ENCODE peak calls at places on chromosomes 6 and 20, in four cellular contexts. One of them, this sample, is unnamed. For H3K36me3, the result is how much of the 10 kb centered on the place peaks cover.

GRCh38 chr20:14193443-14193842 is 144.0 kb downstream of the FLRT3 start:
- DNase-seq in MM.1S: no peak
- DNase-seq in breast epithelium: no peak
- DNase-seq in CD8-positive, alpha-beta memory T cell: no peak
- DNase-seq in this sample: no peak

GRCh38 chr20:23106271-23106851 is 20.2 kb upstream of the CD93 start:
- DNase-seq in MM.1S: no peak
- DNase-seq in breast epithelium: no peak
- DNase-seq in CD8-positive, alpha-beta memory T cell: no peak
- DNase-seq in this sample: no peak

GRCh38 chr6:94052754-94053153 is 633.4 kb upstream of the EPHA7 start:
- DNase-seq in MM.1S: peak
- DNase-seq in breast epithelium: no peak
- DNase-seq in CD8-positive, alpha-beta memory T cell: no peak
- DNase-seq in this sample: no peak

GRCh38 chr6:168513766-168514165 is 72.8 kb downstream of the SMOC2 start:
- DNase-seq in MM.1S: no peak
- DNase-seq in breast epithelium: no peak
- DNase-seq in CD8-positive, alpha-beta memory T cell: no peak
- DNase-seq in this sample: no peak

GRCh38 chr6:148288566-148288965 is 54.1 kb upstream of the SASH1 start:
- DNase-seq in MM.1S: no peak
- DNase-seq in breast epithelium: no peak
- DNase-seq in CD8-positive, alpha-beta memory T cell: no peak
- DNase-seq in this sample: no peak

GRCh38 chr6:153368131-153368530 is 237.0 kb upstream of the RGS17 start:
- DNase-seq in MM.1S: no peak
- DNase-seq in breast epithelium: no peak
- DNase-seq in CD8-positive, alpha-beta memory T cell: no peak
- DNase-seq in this sample: no peak

GRCh38 chr6:47729019-47729418 is 30.6 kb downstream of the ADGRF4 start:
- DNase-seq in MM.1S: no peak
- DNase-seq in breast epithelium: no peak
- DNase-seq in CD8-positive, alpha-beta memory T cell: no peak
- DNase-seq in this sample: no peak

GRCh38 chr6:56772737-56773184 is 130.1 kb upstream of the DST start:
- DNase-seq in MM.1S: no peak
- DNase-seq in breast epithelium: no peak
- DNase-seq in CD8-positive, alpha-beta memory T cell: no peak
- DNase-seq in this sample: no peak

GRCh38 chr6:159104931-159105330 is 60.1 kb upstream of the TAGAP start:
- DNase-seq in MM.1S: no peak
- DNase-seq in breast epithelium: no peak
- DNase-seq in CD8-positive, alpha-beta memory T cell: no peak
- DNase-seq in this sample: peak

GRCh38 chr6:16712931-16713484 is 48.3 kb downstream of the ATXN1 start:
- DNase-seq in MM.1S: no peak
- DNase-seq in breast epithelium: no peak
- DNase-seq in CD8-positive, alpha-beta memory T cell: no peak
- DNase-seq in this sample: peak

GRCh38 chr6:32223258-32224235 is at the start of gene NOTCH4:
- DNase-seq in MM.1S: no peak
- DNase-seq in breast epithelium: no peak
- DNase-seq in CD8-positive, alpha-beta memory T cell: no peak
- DNase-seq in this sample: peak

GRCh38 chr20:5650191-5650691 is 100.0 kb upstream of the SHLD1 start:
- DNase-seq in MM.1S: no peak
- DNase-seq in breast epithelium: no peak
- DNase-seq in CD8-positive, alpha-beta memory T cell: no peak
- DNase-seq in this sample: no peak

GRCh38 chr6:38155144-38155543 is 335.6 kb downstream of the ZFAND3 start:
- DNase-seq in MM.1S: no peak
- DNase-seq in breast epithelium: peak
- DNase-seq in CD8-positive, alpha-beta memory T cell: no peak
- DNase-seq in this sample: no peak

GRCh38 chr6:155448823-155449789 is 6.5 kb downstream of the NOX3 start:
- DNase-seq in MM.1S: no peak
- DNase-seq in breast epithelium: no peak
- DNase-seq in CD8-positive, alpha-beta memory T cell: no peak
- DNase-seq in this sample: no peak

GRCh38 chr6:148611213-148611612 is 135.6 kb upstream of the UST start:
- DNase-seq in MM.1S: no peak
- DNase-seq in breast epithelium: no peak
- DNase-seq in CD8-positive, alpha-beta memory T cell: no peak
- DNase-seq in this sample: no peak

GRCh38 chr6:72950114-72950860 is 275.0 kb downstream of the KHDC1L start:
- DNase-seq in MM.1S: no peak
- DNase-seq in breast epithelium: no peak
- DNase-seq in CD8-positive, alpha-beta memory T cell: no peak
- DNase-seq in this sample: no peak

GRCh38 chr6:33696538-33697518 is 14.7 kb downstream of the UQCC2 start:
- DNase-seq in MM.1S: no peak
- DNase-seq in breast epithelium: peak
- DNase-seq in CD8-positive, alpha-beta memory T cell: no peak
- DNase-seq in this sample: peak

GRCh38 chr6:134342972-134343371 is 25.1 kb upstream of the SGK1 start:
- DNase-seq in MM.1S: no peak
- DNase-seq in breast epithelium: no peak
- DNase-seq in CD8-positive, alpha-beta memory T cell: no peak
- DNase-seq in this sample: no peak

GRCh38 chr6:35804996-35805736 is at the start of gene LHFPL5:
- DNase-seq in MM.1S: peak
- DNase-seq in breast epithelium: no peak
- DNase-seq in CD8-positive, alpha-beta memory T cell: peak
- DNase-seq in this sample: peak

GRCh38 chr20:44981736-44982406 is 15.6 kb downstream of the STK4 start:
- DNase-seq in MM.1S: no peak
- DNase-seq in breast epithelium: no peak
- DNase-seq in CD8-positive, alpha-beta memory T cell: no peak
- DNase-seq in this sample: no peak

GRCh38 chr20:44976698-44977097 is 10.4 kb downstream of the STK4 start:
- DNase-seq in MM.1S: no peak
- DNase-seq in breast epithelium: no peak
- DNase-seq in CD8-positive, alpha-beta memory T cell: no peak
- DNase-seq in this sample: no peak

GRCh38 chr20:44983095-44983674 is 16.9 kb downstream of the STK4 start:
- DNase-seq in MM.1S: no peak
- DNase-seq in breast epithelium: no peak
- DNase-seq in CD8-positive, alpha-beta memory T cell: no peak
- DNase-seq in this sample: no peak

GRCh38 chr20:44979090-44979621 is 12.8 kb downstream of the STK4 start:
- DNase-seq in MM.1S: peak
- DNase-seq in breast epithelium: no peak
- DNase-seq in CD8-positive, alpha-beta memory T cell: peak
- DNase-seq in this sample: no peak
- H3K36me3 ChIP-seq in MM.1S: under half
- H3K36me3 ChIP-seq in breast epithelium: under half
- H3K36me3 ChIP-seq in CD8-positive, alpha-beta memory T cell: under half
- H3K36me3 ChIP-seq in this sample: half or more

GRCh38 chr20:55581519-55581918 is 423.8 kb downstream of the CBLN4 start:
- DNase-seq in MM.1S: no peak
- DNase-seq in breast epithelium: no peak
- DNase-seq in CD8-positive, alpha-beta memory T cell: no peak
- DNase-seq in this sample: no peak

GRCh38 chr20:55576981-55577380 is 428.3 kb downstream of the CBLN4 start:
- DNase-seq in MM.1S: no peak
- DNase-seq in breast epithelium: no peak
- DNase-seq in CD8-positive, alpha-beta memory T cell: no peak
- DNase-seq in this sample: no peak

GRCh38 chr20:55582498-55582897 is 422.8 kb downstream of the CBLN4 start:
- DNase-seq in MM.1S: no peak
- DNase-seq in breast epithelium: no peak
- DNase-seq in CD8-positive, alpha-beta memory T cell: no peak
- DNase-seq in this sample: no peak

GRCh38 chr20:55580475-55580874 is 424.8 kb downstream of the CBLN4 start:
- DNase-seq in MM.1S: no peak
- DNase-seq in breast epithelium: no peak
- DNase-seq in CD8-positive, alpha-beta memory T cell: no peak
- DNase-seq in this sample: no peak

DNA sequence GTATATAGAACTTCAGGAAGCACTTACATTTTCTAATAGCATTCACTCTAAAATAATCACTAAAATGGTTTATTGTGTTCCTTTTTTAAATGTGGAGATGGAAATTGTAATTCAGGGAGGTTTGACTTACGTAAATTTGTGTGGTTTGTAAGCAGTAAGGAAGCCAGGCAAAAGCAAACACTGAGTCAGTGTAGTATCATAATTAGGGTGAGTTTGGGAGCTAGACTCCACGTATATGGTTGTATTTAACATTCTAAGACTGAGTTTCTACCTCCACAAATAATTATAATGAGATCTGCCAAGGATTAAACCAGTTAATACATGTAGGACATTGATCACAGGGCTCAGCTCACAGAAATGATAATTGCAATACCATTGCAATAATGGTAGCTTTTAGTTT is 425.5 kb downstream of the CBLN4 start:
- DNase-seq in MM.1S: no peak
- DNase-seq in breast epithelium: no peak
- DNase-seq in CD8-positive, alpha-beta memory T cell: no peak
- DNase-seq in this sample: no peak
- H3K36me3 ChIP-seq in MM.1S: under half
- H3K36me3 ChIP-seq in breast epithelium: under half
- H3K36me3 ChIP-seq in CD8-positive, alpha-beta memory T cell: under half
- H3K36me3 ChIP-seq in this sample: under half

GRCh38 chr20:47213960-47214359 is 142.5 kb downstream of the ZMYND8 start:
- DNase-seq in MM.1S: no peak
- DNase-seq in breast epithelium: no peak
- DNase-seq in CD8-positive, alpha-beta memory T cell: no peak
- DNase-seq in this sample: no peak

GRCh38 chr20:47220161-47220582 is 136.3 kb downstream of the ZMYND8 start:
- DNase-seq in MM.1S: no peak
- DNase-seq in breast epithelium: no peak
- DNase-seq in CD8-positive, alpha-beta memory T cell: peak
- DNase-seq in this sample: peak

GRCh38 chr20:47215653-47216397 is 140.7 kb downstream of the ZMYND8 start:
- DNase-seq in MM.1S: no peak
- DNase-seq in breast epithelium: no peak
- DNase-seq in CD8-positive, alpha-beta memory T cell: no peak
- DNase-seq in this sample: no peak

GRCh38 chr20:47217482-47218446 is 138.7 kb downstream of the ZMYND8 start:
- DNase-seq in MM.1S: no peak
- DNase-seq in breast epithelium: no peak
- DNase-seq in CD8-positive, alpha-beta memory T cell: no peak
- DNase-seq in this sample: no peak

GRCh38 chr20:47216819-47217410 is 139.6 kb downstream of the ZMYND8 start:
- DNase-seq in MM.1S: no peak
- DNase-seq in breast epithelium: no peak
- DNase-seq in CD8-positive, alpha-beta memory T cell: no peak
- DNase-seq in this sample: no peak
- H3K36me3 ChIP-seq in MM.1S: under half
- H3K36me3 ChIP-seq in breast epithelium: under half
- H3K36me3 ChIP-seq in CD8-positive, alpha-beta memory T cell: half or more
- H3K36me3 ChIP-seq in this sample: half or more

GRCh38 chr6:135481786-135482369 is 15.7 kb downstream of the AHI1 start:
- DNase-seq in MM.1S: peak
- DNase-seq in breast epithelium: no peak
- DNase-seq in CD8-positive, alpha-beta memory T cell: no peak
- DNase-seq in this sample: peak
- H3K36me3 ChIP-seq in MM.1S: under half
- H3K36me3 ChIP-seq in breast epithelium: under half
- H3K36me3 ChIP-seq in CD8-positive, alpha-beta memory T cell: under half
- H3K36me3 ChIP-seq in this sample: half or more

GRCh38 chr6:104575536-104575935 is 284.2 kb downstream of the HACE1 start:
- DNase-seq in MM.1S: no peak
- DNase-seq in breast epithelium: no peak
- DNase-seq in CD8-positive, alpha-beta memory T cell: no peak
- DNase-seq in this sample: no peak
- H3K36me3 ChIP-seq in MM.1S: under half
- H3K36me3 ChIP-seq in breast epithelium: under half
- H3K36me3 ChIP-seq in CD8-positive, alpha-beta memory T cell: under half
- H3K36me3 ChIP-seq in this sample: under half

GRCh38 chr6:27760464-27760863 is 151.7 kb downstream of the OR2B2 start:
- DNase-seq in MM.1S: no peak
- DNase-seq in breast epithelium: no peak
- DNase-seq in CD8-positive, alpha-beta memory T cell: no peak
- DNase-seq in this sample: no peak
- H3K36me3 ChIP-seq in MM.1S: under half
- H3K36me3 ChIP-seq in breast epithelium: under half
- H3K36me3 ChIP-seq in CD8-positive, alpha-beta memory T cell: under half
- H3K36me3 ChIP-seq in this sample: under half

GRCh38 chr20:38001981-38002380 is 31.3 kb downstream of the TTI1 start:
- DNase-seq in MM.1S: no peak
- DNase-seq in breast epithelium: no peak
- DNase-seq in CD8-positive, alpha-beta memory T cell: no peak
- DNase-seq in this sample: no peak
- H3K36me3 ChIP-seq in MM.1S: under half
- H3K36me3 ChIP-seq in breast epithelium: under half
- H3K36me3 ChIP-seq in CD8-positive, alpha-beta memory T cell: under half
- H3K36me3 ChIP-seq in this sample: under half

GRCh38 chr6:64437996-64438395 is 802.4 kb downstream of the PHF3 start:
- DNase-seq in MM.1S: no peak
- DNase-seq in breast epithelium: no peak
- DNase-seq in CD8-positive, alpha-beta memory T cell: no peak
- DNase-seq in this sample: no peak
- H3K36me3 ChIP-seq in MM.1S: under half
- H3K36me3 ChIP-seq in breast epithelium: under half
- H3K36me3 ChIP-seq in CD8-positive, alpha-beta memory T cell: under half
- H3K36me3 ChIP-seq in this sample: under half